ENCODE peak calls at places on chromosome 10, in ten cellular contexts. I, S, J, C, P, W, E, X, M and T are unnamed samples.

GRCh38 chr10:72331575-72332422 is 22.9 kb downstream of the DNAJB12 start:
- DNase-seq in I (no peak), S (peak), J (peak), C (peak), P (peak), W (peak), E (peak), X (peak), M (peak), T (peak)

GRCh38 chr10:43311794-43312193 is 44.9 kb upstream of the RASGEF1A start:
- DNase-seq in I (no peak), S (no peak), J (no peak), C (no peak), P (no peak), W (no peak), E (no peak), X (no peak), M (no peak), T (no peak)

GRCh38 chr10:48691812-48692528 is 7.3 kb downstream of the WDFY4 start:
- DNase-seq in I (no peak), S (no peak), J (no peak), C (no peak), P (no peak), W (no peak), E (no peak), X (no peak), M (no peak), T (no peak)

GRCh38 chr10:119159332-119159731 is 6.2 kb downstream of the SFXN4 start:
- DNase-seq in I (no peak), S (no peak), J (no peak), C (no peak), P (no peak), W (no peak), E (no peak), X (no peak), M (no peak), T (no peak)

GRCh38 chr10:133015321-133015720 is 72.4 kb upstream of the ADGRA1 start:
- DNase-seq in I (no peak), S (no peak), J (no peak), C (no peak), P (no peak), W (no peak), E (no peak), X (no peak), M (no peak), T (no peak)

GRCh38 chr10:24457661-24458318 is 248.9 kb downstream of the KIAA1217 start:
- DNase-seq in I (no peak), S (no peak), J (no peak), C (no peak), P (no peak), W (no peak), E (no peak), X (peak), M (no peak), T (no peak)

GRCh38 chr10:44975487-44976331 is 2.9 kb downstream of the DEPP1 start:
- DNase-seq in I (no peak), S (peak), J (no peak), C (no peak), P (no peak), W (no peak), E (no peak), X (peak), M (peak), T (no peak)

GRCh38 chr10:44958196-44958896 is 1.3 kb upstream of the RASSF4 start:
- DNase-seq in I (no peak), S (peak), J (no peak), C (peak), P (no peak), W (no peak), E (no peak), X (peak), M (peak), T (no peak)